ENCODE peak calls at places on chromosomes 6 and 20, in nine cellular contexts. One of them, this sample, is unnamed.

GRCh38 chr20:34872604-34873224 is at the start of gene GGT7:
- DNase-seq in astrocyte of the spinal cord: peak
- DNase-seq in activated naive CD4-positive, alpha-beta T cell treated with anti-CD3 and anti-CD28 coated beads for 36 hours: peak
- DNase-seq in Panc1: no peak
- DNase-seq in NCI-H1417 treated with DMSO at 0.1 percent for 48 hours: peak
- DNase-seq in GM10248: peak
- DNase-seq in HEK293T: peak
- DNase-seq in RPMI7951: peak
- DNase-seq in WTC11: peak
- DNase-seq in this sample: peak

GRCh38 chr6:132713355-132714134 is at the start of gene VNN1:
- DNase-seq in astrocyte of the spinal cord: no peak
- DNase-seq in activated naive CD4-positive, alpha-beta T cell treated with anti-CD3 and anti-CD28 coated beads for 36 hours: no peak
- DNase-seq in Panc1: no peak
- DNase-seq in NCI-H1417 treated with DMSO at 0.1 percent for 48 hours: no peak
- DNase-seq in GM10248: peak
- DNase-seq in HEK293T: no peak
- DNase-seq in RPMI7951: no peak
- DNase-seq in WTC11: no peak
- DNase-seq in this sample: no peak

GRCh38 chr6:170097505-170098427 is 193.1 kb downstream of the DLL1 start:
- DNase-seq in astrocyte of the spinal cord: no peak
- DNase-seq in activated naive CD4-positive, alpha-beta T cell treated with anti-CD3 and anti-CD28 coated beads for 36 hours: no peak
- DNase-seq in Panc1: no peak
- DNase-seq in NCI-H1417 treated with DMSO at 0.1 percent for 48 hours: no peak
- DNase-seq in GM10248: no peak
- DNase-seq in HEK293T: no peak
- DNase-seq in RPMI7951: no peak
- DNase-seq in WTC11: peak
- DNase-seq in this sample: no peak

GRCh38 chr6:111767752-111768430 is 105.4 kb downstream of the FYN start:
- DNase-seq in astrocyte of the spinal cord: no peak
- DNase-seq in activated naive CD4-positive, alpha-beta T cell treated with anti-CD3 and anti-CD28 coated beads for 36 hours: peak
- DNase-seq in Panc1: no peak
- DNase-seq in NCI-H1417 treated with DMSO at 0.1 percent for 48 hours: no peak
- DNase-seq in GM10248: no peak
- DNase-seq in HEK293T: no peak
- DNase-seq in RPMI7951: no peak
- DNase-seq in WTC11: no peak
- DNase-seq in this sample: no peak

GRCh38 chr20:37518606-37519507 is 2.2 kb upstream of the NNAT start:
- DNase-seq in astrocyte of the spinal cord: peak
- DNase-seq in activated naive CD4-positive, alpha-beta T cell treated with anti-CD3 and anti-CD28 coated beads for 36 hours: no peak
- DNase-seq in Panc1: no peak
- DNase-seq in NCI-H1417 treated with DMSO at 0.1 percent for 48 hours: peak
- DNase-seq in GM10248: no peak
- DNase-seq in HEK293T: no peak
- DNase-seq in RPMI7951: no peak
- DNase-seq in WTC11: no peak
- DNase-seq in this sample: no peak

GRCh38 chr6:163383912-163384311 is 30.6 kb upstream of the QKI start:
- DNase-seq in astrocyte of the spinal cord: peak
- DNase-seq in activated naive CD4-positive, alpha-beta T cell treated with anti-CD3 and anti-CD28 coated beads for 36 hours: no peak
- DNase-seq in Panc1: no peak
- DNase-seq in NCI-H1417 treated with DMSO at 0.1 percent for 48 hours: no peak
- DNase-seq in GM10248: no peak
- DNase-seq in HEK293T: no peak
- DNase-seq in RPMI7951: no peak
- DNase-seq in WTC11: no peak
- DNase-seq in this sample: no peak

GRCh38 chr6:31125586-31126363 is 5.5 kb upstream of the CDSN start:
- DNase-seq in astrocyte of the spinal cord: peak
- DNase-seq in activated naive CD4-positive, alpha-beta T cell treated with anti-CD3 and anti-CD28 coated beads for 36 hours: no peak
- DNase-seq in Panc1: no peak
- DNase-seq in NCI-H1417 treated with DMSO at 0.1 percent for 48 hours: no peak
- DNase-seq in GM10248: no peak
- DNase-seq in HEK293T: no peak
- DNase-seq in RPMI7951: peak
- DNase-seq in WTC11: no peak
- DNase-seq in this sample: no peak

GRCh38 chr6:101806241-101806640 is 412.7 kb downstream of the GRIK2 start:
- DNase-seq in astrocyte of the spinal cord: peak
- DNase-seq in activated naive CD4-positive, alpha-beta T cell treated with anti-CD3 and anti-CD28 coated beads for 36 hours: no peak
- DNase-seq in Panc1: no peak
- DNase-seq in NCI-H1417 treated with DMSO at 0.1 percent for 48 hours: no peak
- DNase-seq in GM10248: no peak
- DNase-seq in HEK293T: no peak
- DNase-seq in RPMI7951: peak
- DNase-seq in WTC11: no peak
- DNase-seq in this sample: no peak

GRCh38 chr20:53608456-53609413 is 15.1 kb upstream of the ZNF217 start:
- DNase-seq in astrocyte of the spinal cord: peak
- DNase-seq in activated naive CD4-positive, alpha-beta T cell treated with anti-CD3 and anti-CD28 coated beads for 36 hours: peak
- DNase-seq in Panc1: no peak
- DNase-seq in NCI-H1417 treated with DMSO at 0.1 percent for 48 hours: no peak
- DNase-seq in GM10248: no peak
- DNase-seq in HEK293T: no peak
- DNase-seq in RPMI7951: no peak
- DNase-seq in WTC11: no peak
- DNase-seq in this sample: no peak

GRCh38 chr20:44621325-44621724 is 30.2 kb downstream of the ADA start:
- DNase-seq in astrocyte of the spinal cord: no peak
- DNase-seq in activated naive CD4-positive, alpha-beta T cell treated with anti-CD3 and anti-CD28 coated beads for 36 hours: no peak
- DNase-seq in Panc1: no peak
- DNase-seq in NCI-H1417 treated with DMSO at 0.1 percent for 48 hours: no peak
- DNase-seq in GM10248: no peak
- DNase-seq in HEK293T: no peak
- DNase-seq in RPMI7951: no peak
- DNase-seq in WTC11: no peak
- DNase-seq in this sample: no peak

GRCh38 chr6:100078509-100078908 is 84.5 kb upstream of the MCHR2 start:
- DNase-seq in astrocyte of the spinal cord: peak
- DNase-seq in activated naive CD4-positive, alpha-beta T cell treated with anti-CD3 and anti-CD28 coated beads for 36 hours: peak
- DNase-seq in Panc1: no peak
- DNase-seq in NCI-H1417 treated with DMSO at 0.1 percent for 48 hours: no peak
- DNase-seq in GM10248: no peak
- DNase-seq in HEK293T: no peak
- DNase-seq in RPMI7951: peak
- DNase-seq in WTC11: peak
- DNase-seq in this sample: no peak

GRCh38 chr20:41538810-41539596 is 79.2 kb downstream of the CHD6 start:
- DNase-seq in astrocyte of the spinal cord: no peak
- DNase-seq in activated naive CD4-positive, alpha-beta T cell treated with anti-CD3 and anti-CD28 coated beads for 36 hours: no peak
- DNase-seq in Panc1: no peak
- DNase-seq in NCI-H1417 treated with DMSO at 0.1 percent for 48 hours: no peak
- DNase-seq in GM10248: no peak
- DNase-seq in HEK293T: no peak
- DNase-seq in RPMI7951: no peak
- DNase-seq in WTC11: no peak
- DNase-seq in this sample: no peak

GRCh38 chr20:21240394-21240793 is 62.7 kb upstream of the XRN2 start:
- DNase-seq in astrocyte of the spinal cord: no peak
- DNase-seq in activated naive CD4-positive, alpha-beta T cell treated with anti-CD3 and anti-CD28 coated beads for 36 hours: no peak
- DNase-seq in Panc1: no peak
- DNase-seq in NCI-H1417 treated with DMSO at 0.1 percent for 48 hours: no peak
- DNase-seq in GM10248: no peak
- DNase-seq in HEK293T: peak
- DNase-seq in RPMI7951: no peak
- DNase-seq in WTC11: peak
- DNase-seq in this sample: no peak

GRCh38 chr6:27582928-27583725 is 110.2 kb upstream of the ZNF184 start:
- DNase-seq in astrocyte of the spinal cord: peak
- DNase-seq in activated naive CD4-positive, alpha-beta T cell treated with anti-CD3 and anti-CD28 coated beads for 36 hours: peak
- DNase-seq in Panc1: peak
- DNase-seq in NCI-H1417 treated with DMSO at 0.1 percent for 48 hours: no peak
- DNase-seq in GM10248: no peak
- DNase-seq in HEK293T: peak
- DNase-seq in RPMI7951: peak
- DNase-seq in WTC11: peak
- DNase-seq in this sample: peak

GRCh38 chr20:36791862-36792261 is 18.3 kb upstream of the DSN1 start:
- DNase-seq in astrocyte of the spinal cord: no peak
- DNase-seq in activated naive CD4-positive, alpha-beta T cell treated with anti-CD3 and anti-CD28 coated beads for 36 hours: no peak
- DNase-seq in Panc1: no peak
- DNase-seq in NCI-H1417 treated with DMSO at 0.1 percent for 48 hours: no peak
- DNase-seq in GM10248: no peak
- DNase-seq in HEK293T: no peak
- DNase-seq in RPMI7951: no peak
- DNase-seq in WTC11: no peak
- DNase-seq in this sample: peak

GRCh38 chr6:143005816-143006215 is 54.9 kb upstream of the AIG1 start:
- DNase-seq in astrocyte of the spinal cord: no peak
- DNase-seq in activated naive CD4-positive, alpha-beta T cell treated with anti-CD3 and anti-CD28 coated beads for 36 hours: no peak
- DNase-seq in Panc1: no peak
- DNase-seq in NCI-H1417 treated with DMSO at 0.1 percent for 48 hours: no peak
- DNase-seq in GM10248: no peak
- DNase-seq in HEK293T: no peak
- DNase-seq in RPMI7951: no peak
- DNase-seq in WTC11: no peak
- DNase-seq in this sample: no peak

GRCh38 chr6:108635505-108636226 is 74.9 kb downstream of the FOXO3 start:
- DNase-seq in astrocyte of the spinal cord: no peak
- DNase-seq in activated naive CD4-positive, alpha-beta T cell treated with anti-CD3 and anti-CD28 coated beads for 36 hours: peak
- DNase-seq in Panc1: no peak
- DNase-seq in NCI-H1417 treated with DMSO at 0.1 percent for 48 hours: no peak
- DNase-seq in GM10248: no peak
- DNase-seq in HEK293T: no peak
- DNase-seq in RPMI7951: no peak
- DNase-seq in WTC11: no peak
- DNase-seq in this sample: no peak

GRCh38 chr6:71420693-71421328 is 132.2 kb downstream of the OGFRL1 start:
- DNase-seq in astrocyte of the spinal cord: peak
- DNase-seq in activated naive CD4-positive, alpha-beta T cell treated with anti-CD3 and anti-CD28 coated beads for 36 hours: peak
- DNase-seq in Panc1: peak
- DNase-seq in NCI-H1417 treated with DMSO at 0.1 percent for 48 hours: peak
- DNase-seq in GM10248: peak
- DNase-seq in HEK293T: peak
- DNase-seq in RPMI7951: peak
- DNase-seq in WTC11: peak
- DNase-seq in this sample: peak

GRCh38 chr6:144548525-144548924 is 263.4 kb downstream of the UTRN start:
- DNase-seq in astrocyte of the spinal cord: no peak
- DNase-seq in activated naive CD4-positive, alpha-beta T cell treated with anti-CD3 and anti-CD28 coated beads for 36 hours: no peak
- DNase-seq in Panc1: no peak
- DNase-seq in NCI-H1417 treated with DMSO at 0.1 percent for 48 hours: no peak
- DNase-seq in GM10248: no peak
- DNase-seq in HEK293T: no peak
- DNase-seq in RPMI7951: no peak
- DNase-seq in WTC11: no peak
- DNase-seq in this sample: no peak

GRCh38 chr6:147506704-147507114 is 1.8 kb upstream of the SAMD5 start:
- DNase-seq in astrocyte of the spinal cord: peak
- DNase-seq in activated naive CD4-positive, alpha-beta T cell treated with anti-CD3 and anti-CD28 coated beads for 36 hours: peak
- DNase-seq in Panc1: no peak
- DNase-seq in NCI-H1417 treated with DMSO at 0.1 percent for 48 hours: peak
- DNase-seq in GM10248: peak
- DNase-seq in HEK293T: peak
- DNase-seq in RPMI7951: peak
- DNase-seq in WTC11: peak
- DNase-seq in this sample: peak

GRCh38 chr6:15593798-15594197 is 69.0 kb downstream of the DTNBP1 start:
- DNase-seq in astrocyte of the spinal cord: peak
- DNase-seq in activated naive CD4-positive, alpha-beta T cell treated with anti-CD3 and anti-CD28 coated beads for 36 hours: no peak
- DNase-seq in Panc1: no peak
- DNase-seq in NCI-H1417 treated with DMSO at 0.1 percent for 48 hours: no peak
- DNase-seq in GM10248: no peak
- DNase-seq in HEK293T: no peak
- DNase-seq in RPMI7951: no peak
- DNase-seq in WTC11: no peak
- DNase-seq in this sample: no peak

GRCh38 chr20:62227977-62228958 is 8.2 kb upstream of the HRH3 start:
- DNase-seq in astrocyte of the spinal cord: no peak
- DNase-seq in activated naive CD4-positive, alpha-beta T cell treated with anti-CD3 and anti-CD28 coated beads for 36 hours: no peak
- DNase-seq in Panc1: no peak
- DNase-seq in NCI-H1417 treated with DMSO at 0.1 percent for 48 hours: no peak
- DNase-seq in GM10248: no peak
- DNase-seq in HEK293T: no peak
- DNase-seq in RPMI7951: no peak
- DNase-seq in WTC11: peak
- DNase-seq in this sample: no peak

GRCh38 chr6:166946125-166946524 is 10.2 kb downstream of the RNASET2 start:
- DNase-seq in astrocyte of the spinal cord: no peak
- DNase-seq in activated naive CD4-positive, alpha-beta T cell treated with anti-CD3 and anti-CD28 coated beads for 36 hours: no peak
- DNase-seq in Panc1: no peak
- DNase-seq in NCI-H1417 treated with DMSO at 0.1 percent for 48 hours: no peak
- DNase-seq in GM10248: no peak
- DNase-seq in HEK293T: no peak
- DNase-seq in RPMI7951: no peak
- DNase-seq in WTC11: no peak
- DNase-seq in this sample: no peak

GRCh38 chr6:24720131-24720603 is 1.2 kb upstream of the C6orf62 start:
- DNase-seq in astrocyte of the spinal cord: peak
- DNase-seq in activated naive CD4-positive, alpha-beta T cell treated with anti-CD3 and anti-CD28 coated beads for 36 hours: peak
- DNase-seq in Panc1: no peak
- DNase-seq in NCI-H1417 treated with DMSO at 0.1 percent for 48 hours: no peak
- DNase-seq in GM10248: peak
- DNase-seq in HEK293T: peak
- DNase-seq in RPMI7951: peak
- DNase-seq in WTC11: peak
- DNase-seq in this sample: peak

GRCh38 chr6:168189679-168190405 is 110.8 kb upstream of the FRMD1 start:
- DNase-seq in astrocyte of the spinal cord: no peak
- DNase-seq in activated naive CD4-positive, alpha-beta T cell treated with anti-CD3 and anti-CD28 coated beads for 36 hours: no peak
- DNase-seq in Panc1: no peak
- DNase-seq in NCI-H1417 treated with DMSO at 0.1 percent for 48 hours: no peak
- DNase-seq in GM10248: no peak
- DNase-seq in HEK293T: no peak
- DNase-seq in RPMI7951: no peak
- DNase-seq in WTC11: no peak
- DNase-seq in this sample: no peak

GRCh38 chr20:14685179-14685578 is 347.8 kb upstream of the FLRT3 start:
- DNase-seq in astrocyte of the spinal cord: no peak
- DNase-seq in activated naive CD4-positive, alpha-beta T cell treated with anti-CD3 and anti-CD28 coated beads for 36 hours: no peak
- DNase-seq in Panc1: no peak
- DNase-seq in NCI-H1417 treated with DMSO at 0.1 percent for 48 hours: no peak
- DNase-seq in GM10248: no peak
- DNase-seq in HEK293T: no peak
- DNase-seq in RPMI7951: no peak
- DNase-seq in WTC11: no peak
- DNase-seq in this sample: no peak

GRCh38 chr6:97689078-97689754 is 406.2 kb upstream of the MMS22L start:
- DNase-seq in astrocyte of the spinal cord: no peak
- DNase-seq in activated naive CD4-positive, alpha-beta T cell treated with anti-CD3 and anti-CD28 coated beads for 36 hours: no peak
- DNase-seq in Panc1: no peak
- DNase-seq in NCI-H1417 treated with DMSO at 0.1 percent for 48 hours: no peak
- DNase-seq in GM10248: no peak
- DNase-seq in HEK293T: no peak
- DNase-seq in RPMI7951: no peak
- DNase-seq in WTC11: peak
- DNase-seq in this sample: no peak